ENCODE peak calls at places on chromosomes 6 and 20, in seven cellular contexts. H, G, P, S, D, Z and V are unnamed samples.

GRCh38 chr20:17727351-17727750 is 27.6 kb downstream of the BANF2 start:
- DNase-seq in H (no peak), G (no peak), P (no peak), S (no peak), D (no peak), Z (no peak), V (no peak)

GRCh38 chr6:34901930-34902329 is 12.9 kb downstream of the ANKS1A start:
- DNase-seq in H (no peak), G (no peak), P (no peak), S (no peak), D (no peak), Z (peak), V (no peak)

GRCh38 chr20:5999783-6000182 is 49.3 kb downstream of the MCM8 start:
- DNase-seq in H (no peak), G (no peak), P (no peak), S (no peak), D (no peak), Z (no peak), V (no peak)

GRCh38 chr6:130119211-130119610 is 100.8 kb downstream of the L3MBTL3 start:
- DNase-seq in H (no peak), G (no peak), P (no peak), S (no peak), D (no peak), Z (no peak), V (no peak)

GRCh38 chr6:29071831-29072723 is 15.0 kb downstream of the OR2B3 start:
- DNase-seq in H (peak), G (peak), P (peak), S (peak), D (no peak), Z (no peak), V (peak)

GRCh38 chr6:109260701-109261100 is 121.6 kb downstream of the CD164 start:
- DNase-seq in H (no peak), G (no peak), P (no peak), S (no peak), D (no peak), Z (no peak), V (no peak)

GRCh38 chr6:107228754-107229153 is 113.4 kb upstream of the BEND3 start:
- DNase-seq in H (peak), G (no peak), P (peak), S (no peak), D (no peak), Z (no peak), V (no peak)

GRCh38 chr6:169292340-169293124 is 38.9 kb upstream of the THBS2 start:
- DNase-seq in H (peak), G (no peak), P (peak), S (no peak), D (no peak), Z (peak), V (peak)

GRCh38 chr6:170100046-170100445 is 190.8 kb downstream of the DLL1 start:
- DNase-seq in H (no peak), G (no peak), P (no peak), S (no peak), D (peak), Z (no peak), V (no peak)

GRCh38 chr6:3585320-3585935 is 128.6 kb upstream of the SLC22A23 start:
- DNase-seq in H (peak), G (no peak), P (peak), S (no peak), D (no peak), Z (peak), V (peak)

GRCh38 chr6:1705183-1705582 is 95.5 kb downstream of the FOXC1 start:
- DNase-seq in H (no peak), G (no peak), P (no peak), S (no peak), D (no peak), Z (no peak), V (no peak)

GRCh38 chr6:140579918-140580317 is 1205.5 kb upstream of the CITED2 start:
- DNase-seq in H (no peak), G (no peak), P (no peak), S (no peak), D (no peak), Z (no peak), V (no peak)

GRCh38 chr6:111591370-111591900 is 14.2 kb downstream of the TRAF3IP2 start:
- DNase-seq in H (peak), G (no peak), P (peak), S (no peak), D (peak), Z (peak), V (peak)

GRCh38 chr20:40706977-40707582 is 18.0 kb upstream of the MAFB start:
- DNase-seq in H (no peak), G (peak), P (no peak), S (no peak), D (no peak), Z (no peak), V (no peak)

GRCh38 chr6:71187136-71187535 is 101.5 kb upstream of the OGFRL1 start:
- DNase-seq in H (no peak), G (no peak), P (no peak), S (no peak), D (no peak), Z (no peak), V (no peak)

GRCh38 chr6:112881027-112881426 is 533.9 kb downstream of the RFPL4B start:
- DNase-seq in H (no peak), G (no peak), P (no peak), S (no peak), D (no peak), Z (peak), V (no peak)

GRCh38 chr6:40227735-40228134 is 293.5 kb upstream of the MOCS1 start:
- DNase-seq in H (no peak), G (no peak), P (no peak), S (no peak), D (no peak), Z (no peak), V (no peak)

GRCh38 chr6:88870728-88871330 is 92.6 kb downstream of the RNGTT start:
- DNase-seq in H (peak), G (no peak), P (peak), S (peak), D (no peak), Z (peak), V (peak)

GRCh38 chr6:98433325-98433724 is 401.0 kb upstream of the POU3F2 start:
- DNase-seq in H (no peak), G (no peak), P (no peak), S (no peak), D (no peak), Z (no peak), V (no peak)

GRCh38 chr6:36755435-36756348 is 58.1 kb downstream of the RAB44 start:
- DNase-seq in H (peak), G (no peak), P (peak), S (no peak), D (no peak), Z (peak), V (peak)

DNA sequence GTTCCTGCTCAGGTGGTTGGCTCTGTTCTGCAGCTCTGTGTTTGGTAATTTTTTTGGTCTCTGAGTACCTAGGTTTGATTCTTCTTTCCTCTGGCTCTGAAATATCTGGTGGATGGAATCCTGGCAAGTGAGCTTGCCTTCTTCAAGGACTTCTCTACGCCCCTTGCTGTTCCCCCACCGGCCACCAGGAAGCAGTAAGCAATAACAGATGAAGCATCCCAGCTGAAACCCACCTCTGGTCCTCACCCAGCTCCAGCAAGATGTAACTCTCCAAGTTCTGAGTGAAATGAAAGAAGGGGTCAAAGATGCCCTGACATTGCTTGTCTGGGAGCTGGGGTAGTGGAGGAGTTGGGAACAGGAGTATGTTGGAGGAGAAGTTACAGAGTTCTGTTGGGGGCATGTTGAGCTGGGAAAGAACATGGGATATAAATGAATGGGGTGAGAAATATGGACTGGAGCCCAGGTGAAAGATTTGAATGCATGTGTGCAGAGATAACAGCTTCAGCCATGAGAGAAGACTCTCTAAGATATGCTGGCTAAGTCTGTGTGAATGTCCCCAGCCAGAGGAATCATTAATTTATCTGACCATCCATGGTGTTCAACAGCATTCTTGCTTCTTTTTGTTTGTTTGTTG is 51.3 kb upstream of the GLP1R start:
- DNase-seq in H (peak), G (peak), P (no peak), S (peak), D (no peak), Z (peak), V (peak)
- TF ChIP-seq CTCF in H (peak), G (peak), P (no peak), S (peak), D (no peak), Z (peak), V (peak)

GRCh38 chr20:24605937-24606455 is 136.6 kb downstream of the SYNDIG1 start:
- DNase-seq in H (no peak), G (no peak), P (no peak), S (no peak), D (no peak), Z (no peak), V (no peak)

GRCh38 chr20:24608926-24609667 is 139.7 kb downstream of the SYNDIG1 start:
- DNase-seq in H (peak), G (no peak), P (no peak), S (no peak), D (no peak), Z (peak), V (peak)

GRCh38 chr20:24607402-24607801 is 138.0 kb downstream of the SYNDIG1 start:
- DNase-seq in H (no peak), G (no peak), P (no peak), S (no peak), D (no peak), Z (no peak), V (no peak)

GRCh38 chr20:24603454-24603853 is 134.0 kb downstream of the SYNDIG1 start:
- DNase-seq in H (no peak), G (no peak), P (no peak), S (no peak), D (no peak), Z (no peak), V (no peak)

DNA sequence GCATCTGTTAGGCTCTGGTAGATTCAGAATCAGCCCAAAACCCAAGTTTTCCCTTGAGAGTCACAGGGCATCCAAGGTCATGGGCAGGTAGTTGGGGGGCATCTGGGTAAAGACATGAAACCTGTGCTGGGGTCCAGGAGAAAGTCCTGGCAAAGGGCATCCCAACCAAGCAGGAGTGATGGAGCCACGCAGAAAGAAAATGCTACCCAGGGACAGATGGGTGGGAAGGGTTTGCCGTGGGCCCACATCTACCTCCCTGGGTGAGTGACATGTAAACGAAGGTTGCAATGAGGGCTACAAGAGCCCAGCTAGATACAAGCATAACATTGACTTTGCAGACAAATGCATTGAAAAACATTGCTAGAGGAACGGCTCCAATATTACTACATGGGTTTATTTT is 135.5 kb downstream of the SYNDIG1 start:
- DNase-seq in H (no peak), G (no peak), P (no peak), S (no peak), D (no peak), Z (no peak), V (no peak)
- TF ChIP-seq CTCF in H (no peak), G (no peak), P (no peak), S (no peak), D (no peak), Z (no peak), V (no peak)

GRCh38 chr6:45608252-45608911 is 230.6 kb upstream of the SUPT3H start:
- DNase-seq in H (peak), G (no peak), P (no peak), S (no peak), D (no peak), Z (peak), V (peak)
- TF ChIP-seq CTCF in H (no peak), G (no peak), P (no peak), S (peak), D (no peak), Z (no peak), V (no peak)

GRCh38 chr6:134819236-134819635 is 130.7 kb downstream of the ALDH8A1 start:
- DNase-seq in H (no peak), G (no peak), P (no peak), S (no peak), D (no peak), Z (no peak), V (no peak)

GRCh38 chr6:134821914-134822862 is 127.7 kb downstream of the ALDH8A1 start:
- DNase-seq in H (no peak), G (no peak), P (no peak), S (no peak), D (no peak), Z (peak), V (no peak)

GRCh38 chr6:134817448-134817847 is 132.5 kb downstream of the ALDH8A1 start:
- DNase-seq in H (no peak), G (no peak), P (no peak), S (no peak), D (no peak), Z (no peak), V (no peak)

GRCh38 chr6:134821397-134821796 is 128.5 kb downstream of the ALDH8A1 start:
- DNase-seq in H (no peak), G (no peak), P (no peak), S (no peak), D (no peak), Z (no peak), V (no peak)

GRCh38 chr6:134819858-134820495 is 129.9 kb downstream of the ALDH8A1 start:
- DNase-seq in H (no peak), G (no peak), P (no peak), S (no peak), D (no peak), Z (no peak), V (no peak)
- TF ChIP-seq CTCF in H (no peak), G (no peak), P (no peak), S (no peak), D (no peak), Z (no peak), V (no peak)

GRCh38 chr6:7389451-7390217 is at the start of the genes CAGE1 and RIOK1:
- DNase-seq in H (peak), G (peak), P (peak), S (peak), D (peak), Z (peak), V (peak)
- TF ChIP-seq CTCF in H (peak), G (peak), P (peak), S (peak), D (peak), Z (peak), V (no peak)

GRCh38 chr20:4657096-4657495 is 64.6 kb upstream of the PRND start:
- DNase-seq in H (no peak), G (no peak), P (no peak), S (no peak), D (no peak), Z (no peak), V (no peak)
- TF ChIP-seq CTCF in H (no peak), G (no peak), P (no peak), S (no peak), D (no peak), Z (no peak), V (no peak)

GRCh38 chr6:33853736-33854135 is 49.9 kb upstream of the MLN start:
- DNase-seq in H (no peak), G (no peak), P (no peak), S (no peak), D (no peak), Z (no peak), V (no peak)

GRCh38 chr6:33850294-33850693 is 46.5 kb upstream of the MLN start:
- DNase-seq in H (no peak), G (no peak), P (no peak), S (no peak), D (no peak), Z (no peak), V (no peak)

GRCh38 chr6:33853026-33853425 is 49.2 kb upstream of the MLN start:
- DNase-seq in H (no peak), G (no peak), P (no peak), S (no peak), D (no peak), Z (no peak), V (no peak)

GRCh38 chr6:33850869-33851541 is 47.2 kb upstream of the MLN start:
- DNase-seq in H (no peak), G (no peak), P (no peak), S (no peak), D (no peak), Z (no peak), V (no peak)

DNA sequence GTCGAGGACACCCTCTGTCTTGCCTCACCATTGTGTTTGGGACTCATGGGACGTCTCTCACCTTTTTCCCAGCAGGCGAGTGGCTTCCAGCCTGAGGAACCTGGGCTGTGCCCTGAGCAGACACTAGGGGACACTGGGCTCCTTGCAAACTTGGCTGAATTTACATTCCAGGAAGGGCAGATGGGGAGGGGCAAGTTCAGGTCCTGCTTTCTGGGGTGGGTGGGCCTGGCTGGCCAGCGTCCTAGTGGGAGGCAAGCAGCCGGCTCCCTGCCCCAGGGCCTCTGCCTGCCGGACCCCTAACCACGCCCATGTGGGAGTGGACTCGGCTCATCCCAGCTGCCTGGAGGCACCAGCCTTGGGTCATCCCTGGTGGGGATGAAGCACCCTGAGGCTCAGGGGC is 48.2 kb upstream of the MLN start:
- DNase-seq in H (peak), G (peak), P (no peak), S (peak), D (no peak), Z (no peak), V (peak)
- TF ChIP-seq CTCF in H (peak), G (peak), P (no peak), S (peak), D (no peak), Z (peak), V (peak)

DNA sequence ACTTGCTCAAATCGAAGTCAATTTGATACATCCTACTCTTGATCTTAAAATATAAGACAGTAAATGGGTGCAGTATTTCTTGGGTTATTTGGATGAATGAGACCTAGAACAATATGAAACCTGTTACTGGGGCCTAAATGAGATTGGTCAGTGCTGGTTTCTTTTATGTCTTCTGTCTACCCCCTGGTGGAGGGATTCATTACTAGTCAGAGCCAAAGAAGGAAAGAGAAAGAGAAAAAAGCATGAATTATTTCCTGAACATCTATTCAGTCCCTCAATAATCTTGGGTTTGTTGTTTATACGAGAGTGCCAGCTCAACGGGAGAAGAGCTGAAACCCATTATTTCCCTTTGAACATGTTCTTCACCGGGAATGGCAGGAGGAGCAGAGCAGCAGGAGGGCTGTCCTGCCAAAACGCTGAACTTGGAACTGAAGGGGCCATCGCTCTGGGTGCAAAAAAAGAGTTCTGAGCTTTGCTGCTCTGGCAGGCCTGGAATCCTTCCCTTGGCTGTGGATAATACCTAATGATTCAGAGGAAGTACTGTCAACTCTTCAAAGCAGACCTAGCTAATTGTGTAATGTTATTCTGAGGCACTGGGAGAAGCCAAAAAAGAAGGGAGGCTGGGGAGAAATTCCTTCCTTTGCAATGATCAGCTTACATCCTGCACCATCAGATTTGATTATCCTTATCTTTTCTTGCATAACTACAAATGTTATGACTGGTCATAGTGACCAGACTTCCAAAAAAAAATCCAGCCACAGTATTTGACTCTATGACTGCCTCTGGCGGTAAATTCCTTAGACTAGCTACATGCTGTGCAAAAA is 72.0 kb downstream of the BLOC1S5 start:
- DNase-seq in H (peak), G (no peak), P (peak), S (no peak), D (no peak), Z (peak), V (peak)
- TF ChIP-seq CTCF in H (peak), G (peak), P (no peak), S (peak), D (peak), Z (peak), V (peak)